ENCODE peak calls at places on chromosome 22, in four cellular contexts. A, P, W and C are unnamed samples.

GRCh38 chr22:43889366-43890253 is 2.2 kb downstream of the PNPLA5 start:
- DNase-seq in W (no peak), P (peak; percentile 29), A (no peak), C (no peak)

GRCh38 chr22:44392446-44392921 is 79.7 kb upstream of the SHISAL1 start:
- DNase-seq in P (peak; percentile 14), W (no peak), A (no peak), C (no peak)

GRCh38 chr22:42604403-42604802 is 10.3 kb downstream of the POLDIP3 start:
- DNase-seq in A (no peak), P (no peak), W (no peak), C (no peak)

GRCh38 chr22:36286096-36286957 is 33.4 kb downstream of the APOL1 start:
- DNase-seq in A (no peak), W (peak; percentile 69), P (peak; percentile 86), C (no peak)

GRCh38 chr22:45263790-45264269 is 20.9 kb upstream of the UPK3A start:
- DNase-seq in P (peak; percentile 62), W (peak; percentile 65), A (no peak), C (no peak)

GRCh38 chr22:39559456-39560105 is 11.0 kb upstream of the CACNA1I start:
- DNase-seq in W (peak; percentile 22), P (no peak), A (no peak), C (no peak)

GRCh38 chr22:46936378-46936916 is 174.0 kb downstream of the TBC1D22A start:
- DNase-seq in P (no peak), W (no peak), A (no peak), C (no peak)

GRCh38 chr22:46591890-46592289 is 28.3 kb upstream of the GRAMD4 start:
- DNase-seq in W (no peak), A (no peak), P (no peak), C (no peak)

GRCh38 chr22:39243443-39244072 is 1.2 kb downstream of the PDGFB start:
- DNase-seq in W (no peak), P (no peak), A (no peak), C (no peak)

GRCh38 chr22:22248878-22249277 is 4.3 kb downstream of the VPREB1 start:
- DNase-seq in W (peak; percentile 83), P (no peak), A (no peak), C (no peak)

GRCh38 chr22:44404341-44405020 is 91.7 kb upstream of the SHISAL1 start:
- DNase-seq in A (no peak), P (peak; percentile 10), W (no peak), C (no peak)

GRCh38 chr22:23579870-23580585 is at the start of gene IGLL1:
- DNase-seq in A (no peak), P (no peak), W (no peak), C (no peak)

GRCh38 chr22:24224468-24224867 is 20.4 kb downstream of the GGT5 start:
- DNase-seq in P (no peak), W (no peak), A (no peak), C (no peak)

GRCh38 chr22:42939941-42940653 is 74.9 kb downstream of the PACSIN2 start:
- DNase-seq in W (no peak), P (no peak), A (peak; percentile 45), C (no peak)

GRCh38 chr22:42635531-42635930 is 4.9 kb downstream of the ATP5MGL start:
- DNase-seq in P (no peak), A (peak; percentile 76), W (no peak), C (no peak)

GRCh38 chr22:30420401-30421178 is 5.0 kb upstream of the MTFP1 start:
- DNase-seq in A (peak; percentile 46), W (no peak), P (no peak), C (no peak)

GRCh38 chr22:31148516-31148915 is 8.2 kb upstream of the PLA2G3 start:
- DNase-seq in A (no peak), P (no peak), W (no peak), C (no peak)

GRCh38 chr22:24230911-24231656 is 13.8 kb downstream of the GGT5 start:
- DNase-seq in A (no peak), P (no peak), W (peak; percentile 61), C (no peak)

GRCh38 chr22:41779889-41780505 is 20.5 kb upstream of the CCDC134 start:
- DNase-seq in A (no peak), W (no peak), P (no peak), C (no peak)

GRCh38 chr22:17781319-17782031 is 7.2 kb upstream of the BID start:
- DNase-seq in P (no peak), A (peak; percentile 75), W (peak; percentile 60), C (no peak)

GRCh38 chr22:22045576-22046335 is 63.2 kb upstream of the TOP3B start:
- DNase-seq in W (peak; percentile 74), P (no peak), A (no peak), C (no peak)

GRCh38 chr22:43996981-43997265 is 27.2 kb upstream of the PARVB start:
- DNase-seq in A (no peak), W (no peak), P (no peak), C (no peak)

DNA sequence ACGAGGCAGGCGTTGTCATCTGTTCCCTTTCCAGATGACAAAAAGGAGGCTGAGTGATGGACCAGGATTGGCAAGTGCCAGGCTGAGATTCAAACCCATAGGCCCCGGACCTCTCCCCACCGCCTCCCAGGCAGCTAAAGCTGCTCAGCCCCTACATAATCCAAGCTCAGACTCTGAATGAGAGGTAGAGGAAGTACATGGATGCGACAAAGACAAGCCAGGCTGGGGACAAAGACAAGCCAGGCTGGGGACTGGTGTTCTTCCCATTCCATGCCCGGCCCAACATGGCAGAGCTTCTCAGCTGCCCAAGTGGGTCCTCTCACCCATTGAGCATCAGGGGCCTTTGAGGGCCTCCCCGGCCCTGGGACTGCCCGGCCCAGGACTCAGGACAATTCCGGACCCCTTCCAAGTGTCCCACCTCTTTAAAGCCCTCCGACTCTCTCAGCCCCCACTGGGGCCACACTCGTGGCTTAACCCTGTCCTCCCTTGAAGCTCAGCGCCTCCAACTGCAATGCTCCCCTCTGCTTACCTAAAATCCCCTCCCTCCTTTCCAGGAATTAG is 4.8 kb downstream of the MFNG start:
- DNase-seq in P (no peak), W (no peak), A (no peak), C (no peak)
- H3K4me3 ChIP-seq in P (no peak overlapping the region), W (peak overlapping the region; percentile 25), A (no peak overlapping the region), C (no peak overlapping the region)

GRCh38 chr22:19756288-19757128 is 4.1 kb upstream of the TBX1 start:
- DNase-seq in P (no peak), A (no peak), W (peak; percentile 68), C (no peak)
- TF ChIP-seq CTCF in P (no peak), A (peak; percentile 52), W (peak; percentile 75), C (peak; percentile 56)

GRCh38 chr22:37485006-37485713 is 1.0 kb downstream of the MFNG start:
- DNase-seq in P (no peak), A (no peak), W (peak; percentile 73), C (no peak)

GRCh38 chr22:37487129-37487528 is 945 bp upstream of the MFNG start:
- DNase-seq in P (no peak), W (no peak), A (no peak), C (no peak)

GRCh38 chr22:37484115-37485005 is 1.8 kb downstream of the MFNG start:
- DNase-seq in P (peak; percentile 62), W (peak; percentile 93), A (no peak), C (peak; percentile 77)

GRCh38 chr22:37486224-37486845 is at the start of gene MFNG:
- DNase-seq in P (no peak), W (peak; percentile 91), A (no peak), C (peak; percentile 18)

GRCh38 chr22:37485714-37486223 is 415 bp downstream of the MFNG start:
- DNase-seq in W (peak; percentile 66), A (no peak), P (no peak), C (no peak)
- H3K4me3 ChIP-seq in W (peak overlapping the region; percentile 80), A (no peak overlapping the region), P (peak overlapping the region; percentile 53), C (peak overlapping the region; percentile 79)

GRCh38 chr22:50545522-50546325 is at the start of gene KLHDC7B:
- DNase-seq in W (no peak), P (no peak), A (no peak), C (no peak)
- TF ChIP-seq CTCF in W (peak; percentile 19), P (no peak), A (peak; percentile 37), C (peak; percentile 31)

GRCh38 chr22:35231585-35232084 is 25.7 kb upstream of the HMGXB4 start:
- DNase-seq in P (peak; percentile 37), A (no peak), W (peak; percentile 83), C (peak; percentile 55)

GRCh38 chr22:35227248-35227647 is 30.0 kb upstream of the HMGXB4 start:
- DNase-seq in W (no peak), A (no peak), P (no peak), C (no peak)

GRCh38 chr22:35230839-35231584 is 26.3 kb upstream of the HMGXB4 start:
- DNase-seq in P (no peak), W (peak; percentile 42), A (no peak), C (peak; percentile 30)

GRCh38 chr22:35229865-35230264 is 27.4 kb upstream of the HMGXB4 start:
- DNase-seq in A (no peak), P (no peak), W (no peak), C (no peak)

GRCh38 chr22:35230417-35230816 is 26.9 kb upstream of the HMGXB4 start:
- DNase-seq in W (no peak), P (no peak), A (no peak), C (no peak)
- H3K4me3 ChIP-seq in W (peak overlapping the region; percentile 55), P (no peak overlapping the region), A (no peak overlapping the region), C (peak overlapping the region; percentile 64)

GRCh38 chr22:20184501-20185145 is 33.8 kb upstream of the CCDC188 start:
- DNase-seq in P (no peak), W (no peak), A (no peak), C (no peak)

GRCh38 chr22:20187777-20188566 is 37.1 kb upstream of the CCDC188 start:
- DNase-seq in A (no peak), W (no peak), P (no peak), C (no peak)

GRCh38 chr22:20185750-20186149 is 34.9 kb upstream of the CCDC188 start:
- DNase-seq in W (no peak), P (no peak), A (no peak), C (no peak)

GRCh38 chr22:20186871-20187546 is 36.2 kb upstream of the CCDC188 start:
- DNase-seq in A (no peak), W (no peak), P (no peak), C (no peak)

GRCh38 chr22:20186183-20186870 is 35.5 kb upstream of the CCDC188 start:
- DNase-seq in A (no peak), W (peak; percentile 10), P (no peak), C (no peak)
- TF ChIP-seq CTCF in A (no peak), W (peak; percentile 53), P (no peak), C (no peak)

GRCh38 chr22:48574776-48575566 is 1252.7 kb downstream of the BRD1 start:
- DNase-seq in A (no peak), P (peak; percentile 55), W (no peak), C (no peak)

GRCh38 chr22:48576333-48577013 is 1251.2 kb downstream of the BRD1 start:
- DNase-seq in P (no peak), W (no peak), A (no peak), C (no peak)

GRCh38 chr22:48577691-48578090 is 1250.0 kb downstream of the BRD1 start:
- DNase-seq in A (no peak), P (no peak), W (no peak), C (no peak)

GRCh38 chr22:48577014-48577690 is 1250.5 kb downstream of the BRD1 start:
- DNase-seq in P (no peak), A (no peak), W (no peak), C (no peak)

GRCh38 chr22:48575567-48576332 is 1251.9 kb downstream of the BRD1 start:
- DNase-seq in A (no peak), W (no peak), P (no peak), C (no peak)
- H3K4me3 ChIP-seq in A (peak overlapping the region; percentile 43), W (no peak overlapping the region), P (peak overlapping the region; percentile 70), C (no peak overlapping the region)

GRCh38 chr22:38124236-38124974 is 13.9 kb upstream of the BAIAP2L2 start:
- DNase-seq in P (no peak), W (no peak), A (no peak), C (no peak)
- TF ChIP-seq CTCF in P (no peak), W (no peak), A (no peak), C (no peak)